ENCODE peak calls at places on chromosomes 12 and 14, in six cellular contexts. P, N, D, X, K and W are unnamed samples.

GRCh38 chr14:52443506-52443905 is 108.8 kb downstream of the TXNDC16 start:
- DNase-seq in P (no peak), N (no peak), D (no peak), X (no peak), K (no peak), W (peak; percentile 62)

GRCh38 chr12:120474092-120474960 is 4.8 kb upstream of the SRSF9 start:
- DNase-seq in P (peak; percentile 53), N (peak; percentile 42), D (peak; percentile 42), X (peak; percentile 99), K (peak; percentile 65), W (peak; percentile 92)

GRCh38 chr14:93004699-93005082 is 81.7 kb downstream of the CHGA start:
- DNase-seq in P (no peak), N (no peak), D (no peak), X (no peak), K (no peak), W (no peak)

GRCh38 chr12:16165506-16165905 is 112.0 kb downstream of the SLC15A5 start:
- DNase-seq in P (peak; percentile 33), N (peak; percentile 83), D (peak; percentile 82), X (peak; percentile 58), K (peak; percentile 21), W (peak; percentile 72)

GRCh38 chr12:5200276-5201087 is 156.8 kb downstream of the KCNA5 start:
- DNase-seq in P (peak; percentile 28), N (peak; percentile 89), D (peak; percentile 52), X (peak; percentile 12), K (no peak), W (peak; percentile 46)

GRCh38 chr12:60421741-60422140 is 825.9 kb downstream of the SLC16A7 start:
- DNase-seq in P (no peak), N (no peak), D (no peak), X (peak; percentile 17), K (peak; percentile 1), W (peak; percentile 48)

GRCh38 chr14:67187826-67188225 is 1.4 kb upstream of the GARIN2 start:
- DNase-seq in P (no peak), N (no peak), D (no peak), X (peak; percentile 98), K (peak; percentile 96), W (peak; percentile 70)

GRCh38 chr14:96255501-96256366 is at the start of gene BDKRB1:
- DNase-seq in P (no peak), N (no peak), D (no peak), X (peak; percentile 29), K (peak; percentile 91), W (peak; percentile 93)

GRCh38 chr14:42994001-42994736 is 1387.5 kb downstream of the LRFN5 start:
- DNase-seq in P (no peak), N (no peak), D (no peak), X (peak; percentile 84), K (peak; percentile 80), W (peak; percentile 43)

DNA sequence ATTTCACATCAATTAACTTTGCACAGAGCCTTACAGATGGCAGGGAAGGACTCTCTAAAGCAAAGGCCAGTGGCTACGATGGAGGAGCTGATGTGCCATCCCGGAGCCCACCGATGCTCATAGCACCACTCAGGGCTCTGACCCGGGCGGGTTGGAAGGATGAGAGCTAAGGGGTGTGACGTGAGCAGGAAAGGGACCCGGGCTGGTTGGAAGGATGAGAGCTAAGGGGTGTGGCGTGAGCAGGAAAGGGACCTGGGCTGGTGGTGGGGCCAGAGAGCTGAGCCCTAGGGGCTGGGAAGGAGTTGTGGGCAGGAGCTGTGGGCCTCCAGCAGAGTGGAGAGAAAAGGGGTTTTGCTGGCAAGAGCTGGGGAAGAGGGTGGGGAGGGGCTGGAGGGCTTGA is 3.8 kb upstream of the FBRSL1 start:
- DNase-seq in P (no peak), N (no peak), D (no peak), X (no peak), K (no peak), W (no peak)
- TF ChIP-seq EZH2 in P (no peak), N (no peak), D (no peak), X (no peak), K (no peak), W (no peak)

GRCh38 chr14:49636866-49637265 is 1.8 kb upstream of the DNAAF2 start:
- DNase-seq in P (no peak), N (no peak), D (no peak), X (no peak), K (no peak), W (peak; percentile 9)
- H3K4me3 ChIP-seq in P (no peak overlapping the region), N (no peak overlapping the region), D (no peak overlapping the region), X (no peak overlapping the region), K (no peak overlapping the region), W (no peak overlapping the region)

GRCh38 chr14:60647081-60647836 is 2.0 kb downstream of the SIX1 start:
- DNase-seq in P (peak; percentile 51), N (peak; percentile 75), D (peak; percentile 82), X (peak; percentile 83), K (no peak), W (peak; percentile 91)
- TF ChIP-seq EZH2 in P (peak; percentile 95), N (peak; percentile 95), D (no peak), X (no peak), K (peak; percentile 78), W (no peak)

GRCh38 chr12:126727218-126727601 is 1539.8 kb upstream of the TMEM132C start:
- DNase-seq in P (no peak), N (no peak), D (no peak), X (no peak), K (no peak), W (no peak)
- H3K4me3 ChIP-seq in P (no peak overlapping the region), N (peak overlapping the region; percentile 53), D (no peak overlapping the region), X (no peak overlapping the region), K (no peak overlapping the region), W (no peak overlapping the region)

GRCh38 chr12:54419088-54419887 is at the start of gene ITGA5:
- DNase-seq in P (peak; percentile 75), N (peak; percentile 73), D (peak; percentile 69), X (peak; percentile 77), K (peak; percentile 51), W (peak; percentile 93)
- TF ChIP-seq EZH2 in P (no peak), N (no peak), D (no peak), X (no peak), K (no peak), W (no peak)

GRCh38 chr12:14256555-14257169 is 108.8 kb upstream of the ATF7IP start:
- DNase-seq in P (peak; percentile 85), N (peak; percentile 92), D (peak; percentile 93), X (peak; percentile 81), K (peak; percentile 65), W (peak; percentile 92)
- H3K4me3 ChIP-seq in P (no peak overlapping the region), N (peak overlapping the region; percentile 20), D (no peak overlapping the region), X (peak overlapping the region; percentile 21), K (no peak overlapping the region), W (peak overlapping the region; percentile 38)

GRCh38 chr14:25049559-25050493 is at the start of gene STXBP6:
- DNase-seq in P (peak; percentile 39), N (peak; percentile 81), D (peak; percentile 72), X (no peak), K (peak; percentile 54), W (peak; percentile 92)
- TF ChIP-seq EZH2 in P (peak; percentile 75), N (peak; percentile 49), D (peak; percentile 74), X (peak; percentile 21), K (no peak), W (no peak)

DNA sequence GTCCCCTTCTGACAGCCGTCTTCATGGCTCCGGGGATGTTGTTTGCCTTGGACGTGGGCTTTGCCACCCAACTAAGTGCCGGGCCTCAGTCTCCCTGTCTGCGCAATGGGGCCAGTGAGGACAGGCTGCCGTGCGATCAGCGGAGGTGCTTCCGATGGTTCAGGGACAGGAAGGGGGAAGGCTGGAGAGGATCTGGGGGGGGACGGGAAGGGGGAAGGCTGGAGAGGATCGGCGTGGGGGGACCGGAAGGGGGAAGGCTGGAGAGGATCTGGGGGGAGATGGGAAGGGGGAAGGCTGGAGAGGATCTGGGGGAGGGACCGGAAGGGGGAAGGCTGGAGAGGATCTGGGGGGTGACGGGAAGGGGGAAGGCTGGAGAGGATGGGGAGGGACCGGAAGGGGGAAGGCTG is 3.4 kb downstream of the MMP17 start:
- DNase-seq in P (no peak), N (no peak), D (peak; percentile 93), X (peak; percentile 44), K (peak; percentile 55), W (peak; percentile 85)
- H3K4me3 ChIP-seq in P (no peak overlapping the region), N (peak overlapping the region; percentile 73), D (peak overlapping the region; percentile 54), X (peak overlapping the region; percentile 85), K (peak overlapping the region; percentile 5), W (peak overlapping the region; percentile 74)

GRCh38 chr14:36664322-36665193 is 2.9 kb downstream of the PAX9 start:
- DNase-seq in P (no peak), N (no peak), D (peak; percentile 85), X (peak; percentile 25), K (no peak), W (no peak)
- TF ChIP-seq EZH2 in P (no peak), N (peak; percentile 65), D (no peak), X (no peak), K (no peak), W (peak; percentile 27)